ENCODE peak calls at places on chromosomes 3 and 15, in four cellular contexts. One of them, this sample, is unnamed.

GRCh38 chr15:86691091-86691490 is 611.4 kb downstream of the AGBL1 start:
- DNase-seq in body of pancreas: no peak
- DNase-seq in skeletal muscle cell: no peak
- DNase-seq in naive thymus-derived CD4-positive, alpha-beta T cell: no peak
- DNase-seq in this sample: no peak

GRCh38 chr3:188256764-188257163 is 102.8 kb downstream of the LPP start:
- DNase-seq in body of pancreas: no peak
- DNase-seq in skeletal muscle cell: no peak
- DNase-seq in naive thymus-derived CD4-positive, alpha-beta T cell: no peak
- DNase-seq in this sample: no peak

GRCh38 chr3:53065841-53066480 is 20.1 kb upstream of the SFMBT1 start:
- DNase-seq in body of pancreas: no peak
- DNase-seq in skeletal muscle cell: no peak
- DNase-seq in naive thymus-derived CD4-positive, alpha-beta T cell: no peak
- DNase-seq in this sample: no peak

GRCh38 chr3:113124256-113124830 is 87.0 kb upstream of the BOC start:
- DNase-seq in body of pancreas: no peak
- DNase-seq in skeletal muscle cell: no peak
- DNase-seq in naive thymus-derived CD4-positive, alpha-beta T cell: no peak
- DNase-seq in this sample: no peak

GRCh38 chr3:4805662-4806061 is 173.6 kb upstream of the BHLHE40 start:
- DNase-seq in body of pancreas: no peak
- DNase-seq in skeletal muscle cell: no peak
- DNase-seq in naive thymus-derived CD4-positive, alpha-beta T cell: no peak
- DNase-seq in this sample: no peak

GRCh38 chr3:111541911-111542483 is at the start of gene CD96:
- DNase-seq in body of pancreas: peak
- DNase-seq in skeletal muscle cell: no peak
- DNase-seq in naive thymus-derived CD4-positive, alpha-beta T cell: peak
- DNase-seq in this sample: no peak

GRCh38 chr3:112101946-112102345 is 15.8 kb downstream of the C3orf52 start:
- DNase-seq in body of pancreas: no peak
- DNase-seq in skeletal muscle cell: peak
- DNase-seq in naive thymus-derived CD4-positive, alpha-beta T cell: no peak
- DNase-seq in this sample: peak

GRCh38 chr15:71385026-71385425 is 269.8 kb downstream of the THSD4 start:
- DNase-seq in body of pancreas: no peak
- DNase-seq in skeletal muscle cell: no peak
- DNase-seq in naive thymus-derived CD4-positive, alpha-beta T cell: no peak
- DNase-seq in this sample: no peak

GRCh38 chr3:29347412-29347811 is 66.5 kb downstream of the RBMS3 start:
- DNase-seq in body of pancreas: no peak
- DNase-seq in skeletal muscle cell: no peak
- DNase-seq in naive thymus-derived CD4-positive, alpha-beta T cell: no peak
- DNase-seq in this sample: no peak

GRCh38 chr15:49468440-49468839 is 45.4 kb downstream of the FGF7 start:
- DNase-seq in body of pancreas: no peak
- DNase-seq in skeletal muscle cell: no peak
- DNase-seq in naive thymus-derived CD4-positive, alpha-beta T cell: no peak
- DNase-seq in this sample: peak

GRCh38 chr3:126130081-126130855 is 46.3 kb upstream of the SLC41A3 start:
- DNase-seq in body of pancreas: peak
- DNase-seq in skeletal muscle cell: no peak
- DNase-seq in naive thymus-derived CD4-positive, alpha-beta T cell: no peak
- DNase-seq in this sample: no peak

GRCh38 chr3:108103971-108104797 is 13.4 kb upstream of the CD47 start:
- DNase-seq in body of pancreas: peak
- DNase-seq in skeletal muscle cell: no peak
- DNase-seq in naive thymus-derived CD4-positive, alpha-beta T cell: no peak
- DNase-seq in this sample: no peak

GRCh38 chr3:110576962-110577361 is 494.7 kb upstream of the NECTIN3 start:
- DNase-seq in body of pancreas: no peak
- DNase-seq in skeletal muscle cell: peak
- DNase-seq in naive thymus-derived CD4-positive, alpha-beta T cell: no peak
- DNase-seq in this sample: peak

GRCh38 chr3:185824051-185824466 is 783 bp downstream of the IGF2BP2 start:
- DNase-seq in body of pancreas: peak
- DNase-seq in skeletal muscle cell: no peak
- DNase-seq in naive thymus-derived CD4-positive, alpha-beta T cell: no peak
- DNase-seq in this sample: no peak

GRCh38 chr15:89030311-89030710 is 57.9 kb upstream of the ABHD2 start:
- DNase-seq in body of pancreas: no peak
- DNase-seq in skeletal muscle cell: no peak
- DNase-seq in naive thymus-derived CD4-positive, alpha-beta T cell: no peak
- DNase-seq in this sample: no peak

GRCh38 chr3:71062920-71063767 is 520.4 kb downstream of the FOXP1 start:
- DNase-seq in body of pancreas: no peak
- DNase-seq in skeletal muscle cell: no peak
- DNase-seq in naive thymus-derived CD4-positive, alpha-beta T cell: peak
- DNase-seq in this sample: no peak

GRCh38 chr3:47661121-47661752 is 82.6 kb upstream of the CSPG5 start:
- DNase-seq in body of pancreas: peak
- DNase-seq in skeletal muscle cell: peak
- DNase-seq in naive thymus-derived CD4-positive, alpha-beta T cell: no peak
- DNase-seq in this sample: peak

GRCh38 chr3:78519281-78519680 is 1248.5 kb downstream of the ROBO1 start:
- DNase-seq in body of pancreas: no peak
- DNase-seq in skeletal muscle cell: no peak
- DNase-seq in naive thymus-derived CD4-positive, alpha-beta T cell: no peak
- DNase-seq in this sample: no peak

GRCh38 chr3:47411696-47412452 is 31.1 kb downstream of the PTPN23 start:
- DNase-seq in body of pancreas: no peak
- DNase-seq in skeletal muscle cell: no peak
- DNase-seq in naive thymus-derived CD4-positive, alpha-beta T cell: no peak
- DNase-seq in this sample: no peak

GRCh38 chr3:158488670-158489069 is 82.3 kb upstream of the MLF1 start:
- DNase-seq in body of pancreas: no peak
- DNase-seq in skeletal muscle cell: no peak
- DNase-seq in naive thymus-derived CD4-positive, alpha-beta T cell: no peak
- DNase-seq in this sample: no peak

GRCh38 chr15:27635916-27636315 is 463.2 kb downstream of the OCA2 start:
- DNase-seq in body of pancreas: no peak
- DNase-seq in skeletal muscle cell: no peak
- DNase-seq in naive thymus-derived CD4-positive, alpha-beta T cell: no peak
- DNase-seq in this sample: no peak
- H3K4me3 ChIP-seq in body of pancreas: no peak
- H3K4me3 ChIP-seq in skeletal muscle cell: no peak
- H3K4me3 ChIP-seq in naive thymus-derived CD4-positive, alpha-beta T cell: no peak
- H3K4me3 ChIP-seq in this sample: no peak

GRCh38 chr3:152204218-152204617 is 64.5 kb upstream of the MBNL1 start:
- DNase-seq in body of pancreas: no peak
- DNase-seq in skeletal muscle cell: no peak
- DNase-seq in naive thymus-derived CD4-positive, alpha-beta T cell: no peak
- DNase-seq in this sample: no peak

GRCh38 chr3:152205097-152205593 is 63.6 kb upstream of the MBNL1 start:
- DNase-seq in body of pancreas: no peak
- DNase-seq in skeletal muscle cell: no peak
- DNase-seq in naive thymus-derived CD4-positive, alpha-beta T cell: peak
- DNase-seq in this sample: no peak

GRCh38 chr3:152206243-152206642 is 62.5 kb upstream of the MBNL1 start:
- DNase-seq in body of pancreas: no peak
- DNase-seq in skeletal muscle cell: no peak
- DNase-seq in naive thymus-derived CD4-positive, alpha-beta T cell: no peak
- DNase-seq in this sample: no peak

GRCh38 chr3:152202976-152203626 is 65.6 kb upstream of the MBNL1 start:
- DNase-seq in body of pancreas: peak
- DNase-seq in skeletal muscle cell: no peak
- DNase-seq in naive thymus-derived CD4-positive, alpha-beta T cell: no peak
- DNase-seq in this sample: no peak

GRCh38 chr3:152203677-152204076 is 65.1 kb upstream of the MBNL1 start:
- DNase-seq in body of pancreas: no peak
- DNase-seq in skeletal muscle cell: no peak
- DNase-seq in naive thymus-derived CD4-positive, alpha-beta T cell: no peak
- DNase-seq in this sample: no peak
- H3K4me3 ChIP-seq in body of pancreas: no peak
- H3K4me3 ChIP-seq in skeletal muscle cell: no peak
- H3K4me3 ChIP-seq in naive thymus-derived CD4-positive, alpha-beta T cell: peak
- H3K4me3 ChIP-seq in this sample: no peak

GRCh38 chr3:72426618-72427397 is 421.4 kb downstream of the SHQ1 start:
- DNase-seq in body of pancreas: no peak
- DNase-seq in skeletal muscle cell: no peak
- DNase-seq in naive thymus-derived CD4-positive, alpha-beta T cell: no peak
- DNase-seq in this sample: no peak
- H3K4me3 ChIP-seq in body of pancreas: no peak
- H3K4me3 ChIP-seq in skeletal muscle cell: no peak
- H3K4me3 ChIP-seq in naive thymus-derived CD4-positive, alpha-beta T cell: no peak
- H3K4me3 ChIP-seq in this sample: no peak

GRCh38 chr3:156750191-156750873 is 75.8 kb upstream of the LEKR1 start:
- DNase-seq in body of pancreas: no peak
- DNase-seq in skeletal muscle cell: no peak
- DNase-seq in naive thymus-derived CD4-positive, alpha-beta T cell: no peak
- DNase-seq in this sample: no peak
- H3K4me3 ChIP-seq in body of pancreas: no peak
- H3K4me3 ChIP-seq in skeletal muscle cell: no peak
- H3K4me3 ChIP-seq in naive thymus-derived CD4-positive, alpha-beta T cell: no peak
- H3K4me3 ChIP-seq in this sample: peak

GRCh38 chr15:74783808-74784175 is 1.9 kb downstream of the CSK start:
- DNase-seq in body of pancreas: no peak
- DNase-seq in skeletal muscle cell: no peak
- DNase-seq in naive thymus-derived CD4-positive, alpha-beta T cell: no peak
- DNase-seq in this sample: no peak

GRCh38 chr15:74785716-74786032 is 3.8 kb downstream of the CSK start:
- DNase-seq in body of pancreas: no peak
- DNase-seq in skeletal muscle cell: no peak
- DNase-seq in naive thymus-derived CD4-positive, alpha-beta T cell: no peak
- DNase-seq in this sample: no peak

GRCh38 chr15:74786659-74787165 is 4.8 kb downstream of the CSK start:
- DNase-seq in body of pancreas: no peak
- DNase-seq in skeletal muscle cell: no peak
- DNase-seq in naive thymus-derived CD4-positive, alpha-beta T cell: no peak
- DNase-seq in this sample: no peak

GRCh38 chr15:74784426-74784825 is 2.5 kb downstream of the CSK start:
- DNase-seq in body of pancreas: no peak
- DNase-seq in skeletal muscle cell: no peak
- DNase-seq in naive thymus-derived CD4-positive, alpha-beta T cell: no peak
- DNase-seq in this sample: no peak

DNA sequence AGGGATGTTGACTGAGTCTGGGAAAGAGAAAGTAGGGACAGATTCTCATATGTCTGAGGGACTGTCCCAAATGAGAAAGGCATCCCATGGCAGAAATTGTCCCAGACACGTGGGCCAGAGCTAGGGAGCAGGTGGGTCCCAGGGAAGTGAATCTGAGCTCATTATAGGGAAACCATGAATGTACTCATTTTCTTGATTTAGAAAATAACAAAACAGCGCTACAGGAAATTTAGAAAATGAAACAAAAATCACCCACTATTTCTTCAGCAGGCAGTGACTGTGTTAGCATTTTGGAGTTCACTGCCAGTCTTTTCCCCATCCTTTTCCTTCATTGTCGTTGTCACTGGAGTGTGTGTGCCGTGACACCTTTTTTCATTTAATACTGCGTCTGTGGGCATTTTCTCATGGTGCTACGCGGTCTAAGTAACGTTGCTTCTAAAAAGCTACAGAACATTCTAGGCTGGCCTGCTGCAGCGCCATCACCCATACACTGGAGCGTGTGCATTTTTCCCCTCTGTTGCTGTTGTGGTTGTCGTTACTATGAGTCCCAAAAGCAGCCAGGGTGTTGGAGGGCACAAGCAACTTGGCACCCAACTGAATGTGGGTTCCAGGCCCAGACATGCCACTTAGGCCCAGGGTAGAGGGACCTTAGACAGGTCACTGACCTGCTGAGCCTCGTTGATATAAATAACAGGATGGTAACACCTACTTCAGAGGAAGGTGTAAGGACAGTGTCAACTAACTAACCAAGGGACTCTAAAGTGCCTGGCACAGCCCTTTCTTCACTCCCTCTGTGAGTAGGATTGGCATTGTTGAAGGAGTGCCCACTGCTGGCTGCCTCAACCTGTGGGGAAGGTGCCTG is 3.2 kb downstream of the CSK start:
- DNase-seq in body of pancreas: no peak
- DNase-seq in skeletal muscle cell: no peak
- DNase-seq in naive thymus-derived CD4-positive, alpha-beta T cell: peak
- DNase-seq in this sample: no peak
- H3K4me3 ChIP-seq in body of pancreas: no peak
- H3K4me3 ChIP-seq in skeletal muscle cell: no peak
- H3K4me3 ChIP-seq in naive thymus-derived CD4-positive, alpha-beta T cell: peak
- H3K4me3 ChIP-seq in this sample: peak

DNA sequence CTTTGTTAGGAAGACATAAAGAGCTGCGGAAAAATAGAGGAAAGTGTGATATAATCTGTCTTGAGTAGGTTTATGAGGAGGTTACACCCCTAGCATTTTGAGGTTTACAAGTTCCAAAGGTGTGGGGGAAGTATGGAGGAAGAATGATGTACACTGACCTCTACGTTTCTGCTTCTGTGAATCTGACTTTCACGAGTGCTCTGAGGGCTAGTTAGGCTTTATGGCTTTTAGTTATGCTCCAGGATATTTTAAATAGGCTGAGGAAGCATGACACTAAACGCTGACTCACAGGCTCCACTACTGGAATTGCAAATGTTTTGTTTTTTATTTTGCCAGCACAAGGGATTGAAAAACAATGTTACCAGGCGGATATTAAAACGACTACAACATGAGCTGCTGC is 46.4 kb upstream of the UTS2B start:
- DNase-seq in body of pancreas: no peak
- DNase-seq in skeletal muscle cell: peak
- DNase-seq in naive thymus-derived CD4-positive, alpha-beta T cell: no peak
- DNase-seq in this sample: peak
- H3K4me3 ChIP-seq in body of pancreas: no peak
- H3K4me3 ChIP-seq in skeletal muscle cell: no peak
- H3K4me3 ChIP-seq in naive thymus-derived CD4-positive, alpha-beta T cell: no peak
- H3K4me3 ChIP-seq in this sample: no peak

DNA sequence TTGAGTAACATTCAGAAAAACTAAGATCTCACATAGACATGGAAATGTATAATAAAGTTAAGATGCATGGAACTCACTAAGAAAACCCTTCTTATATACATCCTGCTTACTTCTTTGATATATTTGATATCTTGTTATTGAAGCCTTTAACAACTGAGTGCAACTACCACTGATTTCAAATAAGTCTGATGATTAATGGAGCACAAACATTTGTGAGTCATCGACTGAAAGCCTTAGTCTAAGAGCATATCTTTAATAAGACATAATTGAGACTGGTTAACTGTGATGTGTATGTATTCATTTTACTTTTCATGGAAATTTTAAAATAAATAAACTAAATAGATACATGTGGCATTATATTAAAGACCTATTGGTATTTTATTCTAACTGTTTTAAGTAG is 740.5 kb downstream of the EPHA3 start:
- DNase-seq in body of pancreas: no peak
- DNase-seq in skeletal muscle cell: no peak
- DNase-seq in naive thymus-derived CD4-positive, alpha-beta T cell: no peak
- DNase-seq in this sample: no peak
- H3K4me3 ChIP-seq in body of pancreas: no peak
- H3K4me3 ChIP-seq in skeletal muscle cell: no peak
- H3K4me3 ChIP-seq in naive thymus-derived CD4-positive, alpha-beta T cell: no peak
- H3K4me3 ChIP-seq in this sample: no peak

GRCh38 chr3:12759693-12760565 is 870 bp upstream of the TMEM40 start:
- DNase-seq in body of pancreas: no peak
- DNase-seq in skeletal muscle cell: no peak
- DNase-seq in naive thymus-derived CD4-positive, alpha-beta T cell: no peak
- DNase-seq in this sample: no peak
- H3K4me3 ChIP-seq in body of pancreas: no peak
- H3K4me3 ChIP-seq in skeletal muscle cell: no peak
- H3K4me3 ChIP-seq in naive thymus-derived CD4-positive, alpha-beta T cell: no peak
- H3K4me3 ChIP-seq in this sample: no peak

GRCh38 chr15:64892850-64893403 is 18.8 kb upstream of the ANKDD1A start:
- DNase-seq in body of pancreas: no peak
- DNase-seq in skeletal muscle cell: no peak
- DNase-seq in naive thymus-derived CD4-positive, alpha-beta T cell: no peak
- DNase-seq in this sample: no peak
- H3K4me3 ChIP-seq in body of pancreas: no peak
- H3K4me3 ChIP-seq in skeletal muscle cell: no peak
- H3K4me3 ChIP-seq in naive thymus-derived CD4-positive, alpha-beta T cell: peak
- H3K4me3 ChIP-seq in this sample: no peak

This sample was measured in HFF-Myc.